ENCODE peak calls at places on chromosome 3, in six cellular contexts. Q, R, K, X, E and A are unnamed samples. For H3K27me3, the result is how much of the 10 kb centered on the place peaks cover.

GRCh38 chr3:137116619-137117018 is 158.8 kb downstream of the IL20RB start:
- DNase-seq in K (no peak), E (no peak), X (no peak), R (no peak), Q (no peak), A (no peak)

GRCh38 chr3:192207661-192208060 is 519.7 kb downstream of the FGF12 start:
- DNase-seq in X (no peak), E (no peak), K (no peak), R (no peak), Q (no peak), A (no peak)

GRCh38 chr3:131658115-131658514 is 155.3 kb upstream of the MRPL3 start:
- DNase-seq in Q (no peak), R (no peak), X (no peak), E (no peak), K (no peak), A (no peak)

GRCh38 chr3:154886437-154886836 is 193.7 kb upstream of the MME start:
- DNase-seq in K (peak), E (no peak), R (no peak), Q (no peak), X (no peak), A (peak)

GRCh38 chr3:182609575-182610156 is 183.6 kb upstream of the ATP11B start:
- DNase-seq in Q (peak), X (no peak), K (no peak), R (peak), E (no peak), A (no peak)

GRCh38 chr3:72380193-72380592 is 468.1 kb downstream of the SHQ1 start:
- DNase-seq in R (no peak), Q (no peak), X (no peak), E (no peak), K (peak), A (no peak)

GRCh38 chr3:126340081-126340511 is 17.1 kb downstream of the KLF15 start:
- DNase-seq in R (peak), E (peak), Q (no peak), K (no peak), X (peak), A (no peak)

GRCh38 chr3:138332472-138333073 is 2.9 kb upstream of the NME9 start:
- DNase-seq in R (no peak), K (peak), X (no peak), E (no peak), Q (peak), A (no peak)

GRCh38 chr3:12706504-12707253 is 42.8 kb upstream of the RAF1 start:
- DNase-seq in Q (peak), E (peak), K (peak), R (peak), X (peak), A (no peak)

GRCh38 chr3:147419062-147419701 is 10.0 kb downstream of the ZIC1 start:
- DNase-seq in Q (no peak), K (peak), R (peak), X (no peak), E (no peak), A (no peak)

GRCh38 chr3:190424478-190425439 is 24.9 kb downstream of the TMEM207 start:
- DNase-seq in Q (peak), K (peak), R (peak), E (peak), X (no peak), A (no peak)

GRCh38 chr3:125326957-125327356 is 48.2 kb downstream of the ZNF148 start:
- DNase-seq in R (no peak), X (no peak), Q (no peak), K (no peak), E (no peak), A (no peak)

GRCh38 chr3:174156200-174156599 is 702.9 kb upstream of the NAALADL2 start:
- DNase-seq in E (no peak), R (no peak), K (peak), X (no peak), Q (no peak), A (no peak)

GRCh38 chr3:113105980-113106379 is 105.4 kb upstream of the BOC start:
- DNase-seq in R (no peak), E (no peak), K (no peak), Q (no peak), X (no peak), A (no peak)

GRCh38 chr3:113104746-113105479 is 106.4 kb upstream of the BOC start:
- DNase-seq in E (no peak), Q (no peak), R (peak), K (no peak), X (no peak), A (no peak)

GRCh38 chr3:113100063-113100462 is 109.3 kb downstream of the GTPBP8 start:
- DNase-seq in E (no peak), K (no peak), X (no peak), R (no peak), Q (no peak), A (no peak)

GRCh38 chr3:113097821-113098516 is 107.2 kb downstream of the GTPBP8 start:
- DNase-seq in R (no peak), K (peak), X (no peak), E (no peak), Q (peak), A (peak)

GRCh38 chr3:113103588-113103987 is 107.8 kb upstream of the BOC start:
- DNase-seq in X (no peak), Q (no peak), K (no peak), R (no peak), E (no peak), A (no peak)
- H3K27me3 ChIP-seq in X (under half), Q (under half), K (under half), R (under half), E (under half), A (under half)

DNA sequence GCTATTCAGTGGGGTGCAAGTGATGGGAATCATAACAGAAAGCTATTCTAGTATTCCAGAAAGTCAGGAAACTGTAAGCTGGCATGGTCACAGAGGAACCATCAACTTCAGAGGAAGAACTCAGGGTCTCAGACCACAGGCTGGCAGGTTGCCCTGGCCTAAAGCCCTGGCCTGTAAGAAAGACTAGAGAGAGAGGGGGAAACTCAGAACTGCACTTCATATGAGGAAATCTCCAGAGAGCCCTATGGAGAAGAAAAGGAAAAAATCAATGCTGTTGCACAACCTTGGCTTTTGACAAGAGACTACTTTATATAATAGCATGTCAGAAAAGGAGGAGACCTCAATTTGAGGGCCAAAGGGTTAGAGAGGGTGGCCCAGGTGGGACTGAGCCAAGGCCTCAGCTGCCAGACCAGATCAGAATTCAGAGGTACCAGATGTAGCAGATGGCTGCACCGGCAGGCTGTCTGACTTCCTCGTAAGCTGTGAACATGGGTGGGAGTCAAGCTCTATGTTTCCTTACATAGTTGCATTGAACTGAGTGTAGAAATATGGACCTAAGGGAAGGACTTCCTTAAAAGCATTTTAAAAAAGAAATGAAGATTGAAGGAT is 333.7 kb downstream of the PDCD6IP start:
- DNase-seq in E (peak), X (no peak), R (no peak), K (no peak), Q (no peak), A (no peak)
- H3K4me3 ChIP-seq in E (no peak), X (no peak), R (no peak), K (no peak), Q (no peak), A (no peak)

GRCh38 chr3:62049033-62049432 is 324.3 kb downstream of the FEZF2 start:
- DNase-seq in R (no peak), X (no peak), K (peak), E (no peak), Q (no peak), A (no peak)

GRCh38 chr3:62048577-62048976 is 324.8 kb downstream of the FEZF2 start:
- DNase-seq in Q (no peak), R (no peak), X (no peak), E (no peak), K (no peak), A (no peak)

GRCh38 chr3:62052331-62052730 is 321.0 kb downstream of the FEZF2 start:
- DNase-seq in R (no peak), E (no peak), Q (no peak), X (no peak), K (no peak), A (no peak)

GRCh38 chr3:62056603-62057002 is 316.7 kb downstream of the FEZF2 start:
- DNase-seq in Q (no peak), X (no peak), R (no peak), K (no peak), E (no peak), A (no peak)

GRCh38 chr3:62051506-62051905 is 321.8 kb downstream of the FEZF2 start:
- DNase-seq in Q (peak), K (peak), R (peak), X (no peak), E (no peak), A (no peak)
- TF ChIP-seq CTCF in Q (peak), K (peak), R (no peak), X (peak), E (no peak), A (peak)

GRCh38 chr3:186189492-186189891 is 80.6 kb upstream of the ETV5 start:
- DNase-seq in Q (no peak), E (no peak), K (no peak), X (no peak), R (no peak), A (no peak)
- H3K27me3 ChIP-seq in Q (under half), E (under half), K (under half), X (under half), R (under half), A (under half)

DNA sequence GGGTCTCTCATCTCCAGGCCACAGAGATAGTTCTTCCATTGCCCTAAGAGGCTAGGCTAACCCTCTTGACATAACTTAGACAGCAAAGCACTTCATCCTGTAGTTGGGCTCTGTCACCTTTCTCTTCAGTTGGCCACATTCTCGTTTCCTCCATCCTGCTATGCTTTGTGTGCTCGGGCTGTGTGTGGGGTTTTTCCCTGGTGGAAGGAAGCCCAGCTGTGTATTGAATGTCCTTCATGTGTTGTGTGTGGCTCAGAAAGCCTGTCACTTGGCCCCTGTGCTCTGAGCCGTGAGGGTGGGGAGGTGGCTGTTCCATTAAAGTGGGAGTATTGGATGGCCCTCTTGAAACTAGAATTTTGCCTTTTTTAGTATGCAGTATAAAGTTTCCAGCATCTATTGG is 8.8 kb upstream of the EXOG start:
- DNase-seq in R (no peak), K (no peak), E (no peak), X (no peak), Q (no peak), A (no peak)
- H3K4me3 ChIP-seq in R (no peak), K (no peak), E (no peak), X (no peak), Q (no peak), A (no peak)

GRCh38 chr3:52036829-52037228 is 19.5 kb downstream of the DUSP7 start:
- DNase-seq in X (no peak), E (no peak), K (no peak), R (no peak), Q (no peak), A (no peak)
- TF ChIP-seq CTCF in X (no peak), E (no peak), K (peak), R (no peak), Q (no peak), A (no peak)

GRCh38 chr3:128488995-128489859 is 3.8 kb downstream of the GATA2 start:
- DNase-seq in R (no peak), X (peak), Q (peak), E (no peak), K (no peak), A (no peak)
- H3K27me3 ChIP-seq in R (under half), X (half or more), Q (under half), E (under half), K (half or more), A (half or more)